ENCODE peak calls at places on chromosomes 12 and 14, in five cellular contexts. N is astrocyte of the spinal cord, M is fibroblast of pulmonary artery, J is GM12865, L is AG09309. F is an unnamed sample.

GRCh38 chr12:124160102-124160501 is 134.8 kb upstream of the RFLNA start:
- DNase-seq in J (no peak), M (no peak), L (no peak), N (no peak), F (no peak)

GRCh38 chr12:82848846-82849245 is 162.1 kb downstream of the TMTC2 start:
- DNase-seq in J (no peak), L (no peak), N (no peak), M (no peak), F (no peak)

GRCh38 chr14:60061371-60061770 is 30.4 kb upstream of the PCNX4 start:
- DNase-seq in N (no peak), J (no peak), M (peak; percentile 10), L (no peak), F (no peak)

GRCh38 chr14:33987565-33988080 is 36.7 kb upstream of the EGLN3 start:
- DNase-seq in M (no peak), N (no peak), J (no peak), L (no peak), F (no peak)

GRCh38 chr12:100443434-100443833 is 30.2 kb upstream of the NR1H4 start:
- DNase-seq in N (no peak), L (no peak), J (no peak), M (no peak), F (no peak)

GRCh38 chr14:22837059-22837749 is 819 bp downstream of the MMP14 start:
- DNase-seq in J (no peak), L (no peak), M (peak; percentile 59), N (peak; percentile 59), F (peak; percentile 61)

GRCh38 chr12:7162691-7163114 is 26.8 kb upstream of the PEX5 start:
- DNase-seq in N (no peak), J (peak; percentile 18), L (no peak), M (peak; percentile 16), F (peak; percentile 39)

GRCh38 chr12:112170376-112170775 is 45.0 kb downstream of the TRAFD1 start:
- DNase-seq in L (no peak), N (peak; percentile 7), J (peak; percentile 34), M (peak; percentile 12), F (no peak)

GRCh38 chr14:90544971-90545370 is 148.1 kb downstream of the CALM1 start:
- DNase-seq in N (no peak), J (no peak), L (no peak), M (no peak), F (no peak)

GRCh38 chr12:104886418-104887401 is 71.4 kb downstream of the SLC41A2 start:
- DNase-seq in J (no peak), L (no peak), N (peak; percentile 75), M (peak; percentile 72), F (no peak)

GRCh38 chr12:98373019-98373554 is 142.3 kb upstream of the TMPO start:
- DNase-seq in N (peak; percentile 56), J (peak; percentile 43), M (peak; percentile 73), L (peak; percentile 11), F (peak; percentile 25)

GRCh38 chr14:20332386-20332945 is 613 bp downstream of the CCNB1IP1 start:
- DNase-seq in L (no peak), M (peak; percentile 21), J (peak; percentile 13), N (no peak), F (no peak)

GRCh38 chr12:115763982-115764621 is 513.4 kb downstream of the MED13L start:
- DNase-seq in M (no peak), J (peak; percentile 1), L (no peak), N (no peak), F (no peak)

GRCh38 chr12:111578276-111578970 is 20.7 kb downstream of the ATXN2 start:
- DNase-seq in M (peak; percentile 73), N (peak; percentile 76), L (no peak), J (peak; percentile 44), F (peak; percentile 31)

GRCh38 chr12:128684357-128684756 is 139.4 kb downstream of the SLC15A4 start:
- DNase-seq in M (no peak), L (no peak), J (no peak), N (no peak), F (no peak)

GRCh38 chr12:124906606-124907261 is 7.7 kb downstream of the UBC start:
- DNase-seq in J (peak; percentile 96), M (peak; percentile 94), N (peak; percentile 92), L (peak; percentile 75), F (peak; percentile 81)

GRCh38 chr14:31560759-31561154 is 447 bp upstream of the NUBPL start:
- DNase-seq in N (peak; percentile 1), M (peak; percentile 14), L (no peak), J (peak; percentile 24), F (peak; percentile 19)

GRCh38 chr12:18261273-18261672 is at the start of gene PIK3C2G:
- DNase-seq in L (no peak), N (no peak), J (no peak), M (no peak), F (no peak)

GRCh38 chr12:45343269-45344051 is 127.6 kb downstream of the ANO6 start:
- DNase-seq in M (peak; percentile 30), N (peak; percentile 32), J (no peak), L (no peak), F (no peak)

GRCh38 chr12:117167769-117168168 is 22.5 kb downstream of the FBXO21 start:
- DNase-seq in L (no peak), J (no peak), N (no peak), M (no peak), F (no peak)

GRCh38 chr12:89971880-89972279 is 263.2 kb upstream of the ATP2B1 start:
- DNase-seq in J (no peak), N (no peak), M (peak; percentile 93), L (no peak), F (no peak)

GRCh38 chr12:124917135-124917840 is 2.8 kb upstream of the UBC start:
- DNase-seq in M (peak; percentile 100), N (peak; percentile 100), J (peak; percentile 99), L (peak; percentile 99), F (peak; percentile 76)

GRCh38 chr14:32332415-32333116 is 3.5 kb downstream of the AKAP6 start:
- DNase-seq in M (no peak), L (no peak), J (peak; percentile 24), N (no peak), F (no peak)

GRCh38 chr14:100417466-100417865 is 94.3 kb downstream of the SLC25A47 start:
- DNase-seq in M (peak; percentile 91), J (no peak), L (peak; percentile 78), N (peak; percentile 94), F (no peak)

DNA sequence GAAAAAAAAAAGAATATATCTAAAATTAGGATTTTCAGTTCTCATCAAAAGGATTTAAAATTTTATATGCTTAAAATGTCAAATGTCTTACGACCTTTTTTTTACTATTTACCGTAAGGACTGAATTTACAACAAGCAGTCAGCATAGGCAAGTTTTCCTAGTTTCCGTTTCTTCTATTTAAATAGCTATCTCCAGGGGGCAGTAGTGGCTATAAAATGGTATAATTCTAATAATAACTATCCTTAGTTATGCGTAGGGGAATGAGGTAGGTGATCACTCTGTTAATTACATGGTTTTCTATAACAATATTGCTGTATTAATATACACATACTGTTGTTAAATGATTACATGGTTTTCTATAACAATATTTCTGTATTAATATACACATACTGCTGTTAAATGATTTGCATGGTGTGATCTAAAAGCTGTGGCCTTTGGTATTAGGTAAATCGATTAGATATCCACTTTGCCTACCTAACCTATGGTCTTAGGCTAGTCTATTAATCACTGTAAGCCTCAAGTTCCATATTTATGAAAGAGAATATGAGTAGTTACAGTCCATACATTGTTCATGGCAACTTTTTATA is 217.7 kb upstream of the PDZRN4 start:
- DNase-seq in M (no peak), N (no peak), L (no peak), J (peak; percentile 1), F (no peak)
- TF ChIP-seq CTCF in M (no peak), N (no peak), L (no peak), J (no peak), F (no peak)

DNA sequence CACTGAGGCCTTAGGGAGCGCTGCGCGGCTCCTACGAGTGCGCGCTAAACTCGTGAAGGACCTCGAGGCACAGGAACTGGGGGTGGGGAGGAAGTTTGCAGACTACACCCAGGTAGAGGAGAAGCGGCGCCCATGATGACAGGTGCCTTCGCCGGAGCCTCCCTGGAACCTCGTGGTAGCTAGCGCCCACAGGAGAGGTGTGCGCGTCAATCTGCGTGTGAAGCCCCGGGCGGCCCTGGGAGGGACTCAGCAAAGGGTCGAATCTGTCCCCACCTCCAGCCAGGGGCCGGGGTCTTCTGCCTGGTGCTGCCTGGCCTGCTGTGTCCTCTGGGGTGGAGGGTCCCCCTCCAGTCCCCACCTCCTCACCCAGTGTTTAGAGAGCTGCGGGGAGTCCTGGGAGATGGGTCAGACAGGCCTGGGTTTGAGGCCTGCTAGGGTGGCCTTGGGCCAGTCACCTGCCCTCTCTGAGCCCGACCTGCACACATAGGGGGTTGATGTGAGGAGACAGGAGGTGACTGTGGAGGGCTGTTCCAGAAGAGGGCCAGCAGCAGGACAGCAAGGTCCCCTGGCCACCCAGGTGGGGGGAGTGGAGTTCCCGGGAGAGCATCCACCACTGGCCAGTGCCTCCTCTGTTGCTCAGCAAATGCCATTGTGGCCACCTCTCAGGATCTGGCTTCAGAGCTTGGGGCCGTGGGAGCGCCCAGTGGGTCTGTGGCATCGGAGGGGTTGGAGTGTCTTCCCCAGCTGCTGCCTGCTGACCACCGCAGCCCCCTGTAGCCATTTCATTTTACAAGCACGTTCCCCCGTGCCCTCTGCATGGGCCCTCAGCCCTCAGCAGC is 20.2 kb upstream of the KIF26A start:
- DNase-seq in N (no peak), L (no peak), J (no peak), M (no peak), F (no peak)
- TF ChIP-seq CTCF in N (no peak), L (no peak), J (no peak), M (no peak), F (no peak)

DNA sequence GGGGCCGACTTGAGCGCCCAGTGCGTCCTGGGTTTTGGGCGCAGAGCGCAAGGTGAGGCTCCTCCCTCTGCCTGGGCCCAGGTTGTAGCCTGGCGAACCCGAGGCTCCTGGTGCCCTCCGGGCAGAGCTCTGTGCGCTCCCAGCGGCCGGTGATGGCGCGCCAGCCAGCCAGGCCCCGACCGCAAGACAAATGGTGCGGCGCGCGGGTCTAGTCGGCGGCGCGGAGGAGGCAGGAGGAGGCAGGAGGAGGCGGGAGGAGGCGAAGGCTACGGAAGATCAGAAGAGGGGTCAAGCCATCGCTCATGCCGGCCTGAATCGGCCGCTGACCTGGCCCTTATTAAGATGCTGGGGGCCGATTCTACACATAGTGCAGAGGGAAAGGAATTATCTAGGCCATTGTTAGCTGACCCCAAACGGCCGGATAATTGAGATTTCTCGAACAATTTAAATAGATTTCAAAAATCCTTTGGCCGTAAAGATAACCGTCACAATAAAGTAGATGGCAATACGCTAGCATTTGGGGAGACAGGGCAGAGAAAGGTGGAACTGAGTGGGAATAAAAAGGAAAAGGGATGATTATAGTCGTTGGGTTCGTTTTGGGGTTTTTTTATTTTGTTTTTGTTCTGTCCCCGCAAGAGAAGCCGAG is 2.8 kb downstream of the TBX5 start:
- DNase-seq in J (no peak), M (peak; percentile 52), N (no peak), L (no peak), F (peak; percentile 12)
- TF ChIP-seq CTCF in J (no peak), M (peak; percentile 19), N (peak; percentile 17), L (peak; percentile 57), F (no peak)

DNA sequence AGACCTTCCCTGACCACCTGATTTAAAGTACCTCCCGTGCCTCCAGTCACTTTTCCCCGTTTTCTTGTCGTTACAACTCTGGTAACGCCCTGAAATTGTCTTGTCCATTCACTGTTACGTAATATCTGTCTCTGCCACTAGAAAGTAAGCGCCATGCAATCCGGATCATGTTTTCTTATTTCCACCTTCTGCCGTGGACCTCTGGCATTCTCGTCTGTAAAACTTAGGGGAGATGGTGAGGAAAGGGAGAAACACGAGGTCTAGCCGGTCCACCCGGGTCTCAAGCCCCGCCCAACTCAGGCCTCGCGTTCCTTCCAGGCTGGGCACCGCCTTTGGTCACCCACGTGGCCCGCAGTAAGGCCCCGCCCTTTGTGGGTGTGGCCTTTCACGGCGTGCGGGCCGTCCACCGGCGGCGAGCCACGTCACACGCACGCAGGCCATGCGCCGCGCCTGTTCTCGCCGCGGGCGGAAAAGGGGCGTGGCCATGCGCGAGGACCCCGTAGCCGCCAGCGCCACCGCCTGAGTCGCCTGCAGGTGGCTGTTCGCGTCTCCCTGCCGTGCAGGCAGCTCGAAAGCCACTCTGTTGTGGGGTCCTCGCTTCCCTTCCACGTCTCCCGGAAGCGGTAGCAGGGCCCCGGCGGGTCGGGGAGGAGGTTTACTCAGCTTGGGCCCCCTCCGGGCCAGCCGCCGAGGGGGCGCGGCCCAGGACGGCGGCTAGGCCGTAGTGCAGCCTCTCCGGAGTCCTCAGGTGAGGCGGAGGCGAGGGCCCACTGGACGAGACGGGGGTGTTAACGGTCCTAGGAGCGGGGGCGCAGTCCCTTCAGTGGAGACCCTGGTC is at the start of gene GOLGA5:
- DNase-seq in M (peak; percentile 99), L (peak; percentile 86), J (peak; percentile 100), N (peak; percentile 98), F (peak; percentile 95)
- TF ChIP-seq CTCF in M (no peak), L (no peak), J (no peak), N (no peak), F (no peak)